ENCODE peak calls at places on chromosomes 6 and 20, in eight cellular contexts. Z, W, L, K, A, G, E and Y are unnamed samples.

GRCh38 chr6:5854900-5855299 is 151.8 kb downstream of the NRN1 start:
- DNase-seq in Z (no peak), W (no peak), L (no peak), K (no peak), A (no peak), G (no peak), E (no peak), Y (no peak)

GRCh38 chr20:46694484-46694883 is 5.2 kb upstream of the TP53RK start:
- DNase-seq in Z (no peak), W (no peak), L (no peak), K (peak; percentile 43), A (no peak), G (peak; percentile 46), E (peak; percentile 54), Y (no peak)

GRCh38 chr6:125116710-125117109 is 36.9 kb upstream of the TPD52L1 start:
- DNase-seq in Z (no peak), W (no peak), L (no peak), K (no peak), A (no peak), G (no peak), E (no peak), Y (no peak)

GRCh38 chr6:54519161-54519560 is 210.9 kb downstream of the TINAG start:
- DNase-seq in Z (no peak), W (no peak), L (no peak), K (no peak), A (no peak), G (no peak), E (no peak), Y (no peak)

GRCh38 chr6:44012078-44012493 is 115.2 kb downstream of the MRPL14 start:
- DNase-seq in Z (no peak), W (no peak), L (no peak), K (peak; percentile 99), A (no peak), G (peak; percentile 72), E (peak; percentile 66), Y (no peak)

GRCh38 chr6:7204726-7205125 is 97.0 kb downstream of the RREB1 start:
- DNase-seq in Z (no peak), W (no peak), L (no peak), K (peak; percentile 20), A (no peak), G (no peak), E (no peak), Y (no peak)

GRCh38 chr20:46683068-46683477 is 6.2 kb downstream of the TP53RK start:
- DNase-seq in Z (no peak), W (no peak), L (no peak), K (no peak), A (no peak), G (no peak), E (no peak), Y (no peak)

GRCh38 chr20:10249048-10249770 is 30.6 kb downstream of the SNAP25 start:
- DNase-seq in Z (no peak), W (no peak), L (no peak), K (peak; percentile 44), A (no peak), G (no peak), E (peak; percentile 94), Y (no peak)

GRCh38 chr6:29907637-29908340 is 34.5 kb upstream of the HLA-A start:
- DNase-seq in Z (no peak), W (no peak), L (no peak), K (no peak), A (no peak), G (no peak), E (no peak), Y (no peak)

GRCh38 chr20:38132156-38132909 is 32.7 kb downstream of the TGM2 start:
- DNase-seq in Z (no peak), W (no peak), L (no peak), K (no peak), A (no peak), G (no peak), E (no peak), Y (no peak)

GRCh38 chr6:98831057-98832031 is 3.0 kb upstream of the POU3F2 start:
- DNase-seq in Z (no peak), W (peak; percentile 45), L (no peak), K (no peak), A (no peak), G (no peak), E (no peak), Y (no peak)